ENCODE peak calls at places on chromosome 19, in eight cellular contexts. Q is non-pigmented ciliary epithelial cell; R is central memory CD4-positive, alpha-beta T cell; K is foreskin keratinocyte; Y is neural crest cell; Z is activated CD4-positive, alpha-beta T cell treated with anti-CD3 and anti-CD28 coated beads, Interleukin-2, amount 50 U/mL, for 48 hours; F is ELR; M is cardiac muscle cell. J is an unnamed sample.

GRCh38 chr19:35266904-35267817 is 1.6 kb upstream of the USF2 start:
- DNase-seq in Q (no peak), R (no peak), K (no peak), Y (peak), Z (peak), F (peak), M (no peak), J (peak)

GRCh38 chr19:54541712-54542111 is 31.9 kb upstream of the LILRA2 start:
- DNase-seq in Q (no peak), R (no peak), K (no peak), Y (no peak), Z (no peak), F (no peak), M (no peak), J (no peak)

GRCh38 chr19:39422020-39422419 is 9.6 kb downstream of the PLEKHG2 start:
- DNase-seq in Q (no peak), R (no peak), K (no peak), Y (no peak), Z (no peak), F (no peak), M (no peak), J (no peak)

GRCh38 chr19:5578094-5578846 is 10.5 kb upstream of the TINCR start:
- DNase-seq in Q (no peak), R (peak), K (peak), Y (peak), Z (peak), F (peak), M (peak), J (peak)

GRCh38 chr19:572891-573825 is 762 bp downstream of the BSG start:
- DNase-seq in Q (no peak), R (no peak), K (no peak), Y (no peak), Z (no peak), F (peak), M (peak), J (peak)

GRCh38 chr19:6753178-6754031 is 13.8 kb downstream of the SH2D3A start:
- DNase-seq in Q (no peak), R (peak), K (peak), Y (peak), Z (peak), F (peak), M (peak), J (peak)

GRCh38 chr19:52190679-52191293 is 934 bp downstream of the PPP2R1A start:
- DNase-seq in Q (no peak), R (no peak), K (peak), Y (peak), Z (no peak), F (peak), M (no peak), J (peak)

GRCh38 chr19:48348039-48348438 is 15.7 kb downstream of the TMEM143 start:
- DNase-seq in Q (no peak), R (no peak), K (no peak), Y (no peak), Z (no peak), F (no peak), M (no peak), J (no peak)

GRCh38 chr19:371501-372160 is 27.0 kb upstream of the MIER2 start:
- DNase-seq in Q (no peak), R (no peak), K (no peak), Y (no peak), Z (no peak), F (no peak), M (no peak), J (no peak)

GRCh38 chr19:10339380-10339960 is at the start of gene ICAM3:
- DNase-seq in Q (no peak), R (peak), K (no peak), Y (no peak), Z (peak), F (no peak), M (no peak), J (no peak)

GRCh38 chr19:16476401-16476800 is 4.6 kb upstream of the EPS15L1 start:
- DNase-seq in Q (no peak), R (no peak), K (no peak), Y (no peak), Z (no peak), F (no peak), M (no peak), J (no peak)

GRCh38 chr19:518292-519231 is 11.3 kb downstream of the TPGS1 start:
- DNase-seq in Q (no peak), R (peak), K (no peak), Y (peak), Z (peak), F (no peak), M (peak), J (no peak)

J was measured in iris pigment epithelial cell.